ENCODE peak calls at places on chromosomes 6 and 20, in seven cellular contexts. P, Q, E, I, W, J and H are unnamed samples.

GRCh38 chr6:159170999-159171712 is 2.0 kb downstream of the FNDC1 start:
- DNase-seq in P (no peak), Q (no peak), E (no peak), I (peak), W (no peak), J (peak), H (no peak)

GRCh38 chr6:42520786-42521607 is 42.8 kb upstream of the UBR2 start:
- DNase-seq in P (no peak), Q (no peak), E (no peak), I (peak), W (no peak), J (no peak), H (no peak)

GRCh38 chr6:20953019-20953418 is 418.8 kb downstream of the CDKAL1 start:
- DNase-seq in P (no peak), Q (no peak), E (no peak), I (peak), W (no peak), J (no peak), H (no peak)

GRCh38 chr6:55868910-55869479 is 6.4 kb downstream of the BMP5 start:
- DNase-seq in P (peak), Q (no peak), E (peak), I (no peak), W (no peak), J (no peak), H (no peak)

GRCh38 chr20:56820984-56821383 is 191.9 kb downstream of the TFAP2C start:
- DNase-seq in P (no peak), Q (no peak), E (no peak), I (no peak), W (no peak), J (no peak), H (no peak)

GRCh38 chr20:36628076-36628475 is 17.9 kb downstream of the SLA2 start:
- DNase-seq in P (no peak), Q (no peak), E (no peak), I (no peak), W (no peak), J (no peak), H (no peak)

GRCh38 chr6:161021978-161022743 is 30.6 kb downstream of the MAP3K4 start:
- DNase-seq in P (no peak), Q (no peak), E (no peak), I (no peak), W (no peak), J (no peak), H (no peak)

GRCh38 chr20:55333798-55334197 is 671.5 kb downstream of the CBLN4 start:
- DNase-seq in P (no peak), Q (no peak), E (no peak), I (no peak), W (no peak), J (no peak), H (no peak)

GRCh38 chr6:38080889-38081288 is 261.4 kb downstream of the ZFAND3 start:
- DNase-seq in P (no peak), Q (no peak), E (no peak), I (peak), W (no peak), J (no peak), H (no peak)

GRCh38 chr6:98516869-98517268 is 317.5 kb upstream of the POU3F2 start:
- DNase-seq in P (no peak), Q (no peak), E (no peak), I (no peak), W (no peak), J (no peak), H (no peak)

GRCh38 chr6:141726158-141726557 is 406.6 kb upstream of the GJE1 start:
- DNase-seq in P (no peak), Q (no peak), E (no peak), I (no peak), W (no peak), J (no peak), H (no peak)

GRCh38 chr20:4519530-4519929 is 202.2 kb upstream of the PRND start:
- DNase-seq in P (peak), Q (peak), E (peak), I (no peak), W (no peak), J (no peak), H (no peak)

GRCh38 chr6:126976263-126976797 is 142.1 kb upstream of the RSPO3 start:
- DNase-seq in P (no peak), Q (no peak), E (no peak), I (no peak), W (no peak), J (no peak), H (no peak)

GRCh38 chr20:24917797-24918578 is 31.1 kb upstream of the CST7 start:
- DNase-seq in P (peak), Q (peak), E (peak), I (peak), W (peak), J (peak), H (peak)

GRCh38 chr6:158131926-158132325 is 36.1 kb downstream of the SERAC1 start:
- DNase-seq in P (peak), Q (peak), E (peak), I (peak), W (no peak), J (no peak), H (no peak)

GRCh38 chr20:38651562-38651961 is 50.0 kb downstream of the ARHGAP40 start:
- DNase-seq in P (no peak), Q (no peak), E (no peak), I (no peak), W (no peak), J (no peak), H (no peak)

GRCh38 chr20:38651154-38651553 is 49.5 kb downstream of the ARHGAP40 start:
- DNase-seq in P (peak), Q (no peak), E (no peak), I (no peak), W (no peak), J (no peak), H (no peak)

GRCh38 chr20:38649275-38649891 is 47.8 kb downstream of the ARHGAP40 start:
- DNase-seq in P (peak), Q (peak), E (peak), I (peak), W (no peak), J (no peak), H (no peak)

GRCh38 chr20:38652995-38653394 is 51.4 kb downstream of the ARHGAP40 start:
- DNase-seq in P (no peak), Q (no peak), E (no peak), I (no peak), W (no peak), J (no peak), H (no peak)

GRCh38 chr20:38650010-38650409 is 48.4 kb downstream of the ARHGAP40 start:
- DNase-seq in P (no peak), Q (no peak), E (no peak), I (no peak), W (no peak), J (no peak), H (no peak)
- TF ChIP-seq CTCF in P (no peak), Q (peak), E (no peak), I (no peak), W (no peak), J (no peak), H (no peak)

GRCh38 chr6:84220809-84221409 is 6.5 kb downstream of the CEP162 start:
- DNase-seq in P (no peak), Q (peak), E (no peak), I (peak), W (no peak), J (no peak), H (no peak)
- TF ChIP-seq CTCF in P (peak), Q (no peak), E (peak), I (peak), W (peak), J (peak), H (no peak)

DNA sequence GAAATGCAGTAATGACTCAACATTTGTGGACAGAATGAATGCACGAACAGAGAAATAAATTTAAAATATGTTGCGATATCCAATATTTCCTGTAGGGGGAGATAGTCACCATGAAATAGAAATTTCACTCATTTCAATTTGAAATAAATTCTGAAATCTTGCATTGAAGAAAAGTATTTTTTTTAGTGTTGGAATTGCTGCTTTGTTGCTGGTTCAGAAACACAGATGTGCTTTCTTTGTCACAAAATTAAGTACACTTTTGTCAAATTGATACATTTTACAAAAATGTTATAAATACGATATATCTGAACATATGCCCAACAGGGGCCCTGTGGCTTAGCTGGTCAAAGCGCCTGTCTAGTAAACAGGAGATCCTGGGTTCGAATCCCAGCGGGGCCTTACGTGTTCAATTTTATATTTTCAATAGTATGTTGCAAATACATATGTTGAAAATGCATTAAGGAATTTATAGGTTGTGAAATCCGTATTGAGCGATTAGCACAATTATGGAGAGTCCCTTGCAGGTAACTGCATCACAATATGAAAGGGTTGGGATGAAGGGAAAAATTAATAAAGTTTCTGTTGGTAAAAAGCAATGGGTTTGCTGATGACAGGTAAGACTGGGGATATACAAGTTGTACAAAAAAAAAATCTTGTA is 85.4 kb upstream of the PRSS16 start:
- DNase-seq in P (peak), Q (peak), E (peak), I (peak), W (no peak), J (no peak), H (no peak)
- TF ChIP-seq CTCF in P (peak), Q (peak), E (peak), I (peak), W (peak), J (peak), H (peak)

GRCh38 chr6:117481278-117481925 is 1.1 kb upstream of the DCBLD1 start:
- DNase-seq in P (peak), Q (peak), E (peak), I (no peak), W (peak), J (no peak), H (no peak)
- TF ChIP-seq CTCF in P (no peak), Q (no peak), E (no peak), I (no peak), W (no peak), J (no peak), H (no peak)